ENCODE peak calls at places on chromosomes 2 and 18, in nine cellular contexts. N is CD8-positive, alpha-beta T cell; Z is small intestine; X is adipocyte; V is breast epithelium; J is right cardiac atrium; Y is thyroid gland; Q is ovary; I is MM.1S. R is an unnamed sample. For H3K9me3, the result is how much of the 10 kb centered on the place peaks cover.

GRCh38 chr2:69104281-69104680 is 91.3 kb downstream of the ANTXR1 start:
- DNase-seq in Q (peak), Y (no peak), N (no peak), Z (no peak), X (no peak), I (no peak), J (peak), V (no peak), R (no peak)

GRCh38 chr18:7844418-7844817 is 277.3 kb downstream of the PTPRM start:
- DNase-seq in N (no peak), X (no peak), V (no peak), Q (no peak), J (no peak), Y (no peak), I (no peak), Z (no peak), R (no peak)

GRCh38 chr2:85524567-85524923 is 14.4 kb upstream of the MAT2A start:
- DNase-seq in I (no peak), Z (no peak), V (no peak), Y (no peak), N (no peak), J (no peak), X (no peak), Q (no peak), R (no peak)

GRCh38 chr2:195674491-195675226 is 17.6 kb downstream of the SLC39A10 start:
- DNase-seq in Z (no peak), N (no peak), Q (no peak), V (no peak), X (peak), J (no peak), Y (no peak), I (no peak), R (no peak)

GRCh38 chr2:152354069-152354755 is 19.2 kb downstream of the FMNL2 start:
- DNase-seq in I (peak), X (peak), Z (no peak), J (no peak), N (no peak), Y (no peak), Q (no peak), V (no peak), R (no peak)

GRCh38 chr2:230939691-230940475 is 14.8 kb upstream of the GPR55 start:
- DNase-seq in J (no peak), Z (no peak), Y (no peak), Q (no peak), V (peak), X (no peak), N (no peak), I (no peak), R (no peak)

GRCh38 chr18:10239138-10239537 is 215.3 kb upstream of the APCDD1 start:
- DNase-seq in V (peak), Q (peak), Z (no peak), J (peak), N (no peak), X (peak), I (no peak), Y (peak), R (no peak)

GRCh38 chr2:29317801-29318485 is 202.7 kb downstream of the CLIP4 start:
- DNase-seq in Q (no peak), Z (no peak), X (peak), Y (peak), J (no peak), V (no peak), N (no peak), I (no peak), R (no peak)

GRCh38 chr2:233940376-233941276 is 23.5 kb downstream of the TRPM8 start:
- DNase-seq in J (no peak), Q (no peak), Y (no peak), N (no peak), V (no peak), X (no peak), Z (peak), I (peak), R (no peak)

GRCh38 chr2:231780123-231780908 is 766 bp downstream of the PDE6D start:
- DNase-seq in N (no peak), Q (no peak), X (peak), V (no peak), Y (no peak), Z (peak), I (no peak), J (peak), R (no peak)

GRCh38 chr18:25180974-25181373 is 171.0 kb downstream of the ZNF521 start:
- DNase-seq in V (no peak), Q (no peak), J (peak), N (no peak), Y (no peak), I (no peak), X (no peak), Z (no peak), R (no peak)

GRCh38 chr2:101884423-101884822 is 107.3 kb upstream of the IL1R2 start:
- DNase-seq in X (no peak), Q (no peak), N (no peak), V (no peak), J (no peak), Y (peak), Z (no peak), I (no peak), R (no peak)

GRCh38 chr18:69400976-69401474 is 337 bp downstream of the DOK6 start:
- DNase-seq in J (peak), I (no peak), Q (peak), V (no peak), Y (peak), N (no peak), X (no peak), Z (no peak), R (no peak)

GRCh38 chr18:53416985-53417384 is 807.5 kb downstream of the MBD2 start:
- DNase-seq in I (no peak), Z (no peak), N (no peak), Q (no peak), V (no peak), X (peak), Y (no peak), J (no peak), R (no peak)

DNA sequence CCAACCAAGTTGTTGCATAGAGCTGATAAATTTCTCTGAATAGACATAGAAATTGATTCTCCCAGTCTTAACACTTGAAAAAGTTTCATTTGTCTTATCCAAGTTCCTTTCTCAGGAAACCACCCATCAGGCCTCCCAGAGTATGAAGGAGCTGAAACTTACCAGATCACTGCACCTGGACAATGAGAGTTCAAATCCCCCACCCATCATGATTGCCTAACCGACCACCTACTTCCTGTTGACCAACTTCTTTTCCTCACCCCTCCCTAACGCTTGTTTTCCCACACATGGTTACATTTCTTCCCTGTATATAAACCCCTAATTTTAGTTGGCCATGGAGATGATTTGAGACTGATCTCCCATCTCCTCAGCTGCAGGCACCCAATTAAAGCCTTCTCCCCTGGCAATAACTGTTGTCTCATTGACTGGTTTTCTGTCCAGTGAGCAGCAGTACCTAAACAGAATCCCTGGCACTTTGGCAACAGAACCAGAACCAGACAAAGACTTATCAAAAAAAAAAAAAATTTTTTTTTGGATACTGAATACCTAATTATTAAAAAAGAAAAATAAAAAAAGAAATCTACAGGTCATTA is 103.0 kb downstream of the SPIRE1 start:
- DNase-seq in X (no peak), V (no peak), J (no peak), Z (no peak), N (no peak), Y (no peak), I (no peak), Q (no peak), R (no peak)
- H3K9me3 ChIP-seq in X (under half), V (under half), J (under half), Z (under half), N (under half), Y (under half), I (under half), Q (under half), R (under half)

GRCh38 chr18:66079401-66079800 is 328.6 kb downstream of the CDH7 start:
- DNase-seq in J (no peak), Z (no peak), N (no peak), Y (no peak), X (no peak), V (no peak), Q (no peak), I (no peak), R (no peak)

DNA sequence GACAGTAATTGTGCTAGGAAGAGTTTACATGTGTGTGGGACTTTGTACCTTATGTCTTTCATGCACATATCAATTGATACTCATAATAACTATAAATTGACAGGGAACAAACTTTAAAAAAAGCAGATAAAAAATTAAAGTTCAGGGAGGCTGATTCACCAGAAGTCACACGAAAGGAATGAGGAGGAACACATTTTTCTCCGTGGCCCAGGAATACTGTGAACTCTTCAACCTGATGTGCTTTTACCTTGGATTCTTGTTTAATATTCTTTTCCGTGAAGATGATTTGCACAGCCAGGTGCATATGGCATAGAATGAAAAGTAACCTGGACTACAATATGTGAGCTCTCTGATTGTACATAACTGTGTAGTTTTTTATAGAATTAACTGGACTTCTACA is 326.3 kb downstream of the CDH7 start:
- DNase-seq in I (no peak), Q (no peak), V (no peak), J (no peak), N (no peak), Z (no peak), X (no peak), Y (no peak), R (no peak)
- H3K9me3 ChIP-seq in I (under half), Q (under half), V (under half), J (under half), N (under half), Z (under half), X (under half), Y (under half), R (under half)

DNA sequence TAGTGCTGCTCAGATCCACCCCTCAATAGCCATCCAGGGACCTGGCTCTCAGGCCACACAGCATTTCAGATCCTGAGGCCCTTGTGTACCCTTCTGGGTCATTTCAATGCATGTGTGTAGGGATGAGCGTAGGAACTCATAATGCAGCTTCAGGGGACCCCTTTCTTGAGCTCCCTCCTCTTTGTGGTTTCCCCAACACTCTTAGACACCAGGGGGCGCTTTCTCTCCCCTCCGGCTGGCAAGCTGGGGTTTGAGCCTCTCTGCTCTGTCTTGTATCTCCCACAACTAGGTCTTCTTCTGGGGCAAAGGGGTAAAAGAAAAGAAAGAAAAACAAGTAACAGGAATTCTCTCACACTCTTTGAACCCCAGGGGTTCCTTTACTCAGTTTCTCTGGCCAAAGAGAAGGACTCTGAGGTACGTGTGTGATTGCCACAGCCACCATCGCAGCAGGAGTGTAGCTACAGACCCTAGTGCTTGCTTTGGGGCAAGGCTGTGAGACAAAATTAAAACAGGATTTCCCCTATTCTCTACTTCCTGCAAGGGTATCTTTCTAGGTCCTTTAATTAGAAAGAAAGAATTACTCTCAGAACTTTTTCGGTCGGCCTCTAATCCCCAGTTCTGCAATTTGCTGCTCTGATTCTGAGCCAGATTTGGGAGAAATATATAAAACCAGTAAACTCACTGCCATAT is 38.0 kb downstream of the CABYR start:
- DNase-seq in Y (peak), N (peak), Z (peak), I (peak), X (peak), Q (peak), V (no peak), J (peak), R (no peak)
- H3K9me3 ChIP-seq in Y (under half), N (under half), Z (under half), I (under half), X (under half), Q (under half), V (under half), J (under half), R (under half)

GRCh38 chr2:63300835-63301234 is 250.2 kb downstream of the OTX1 start:
- DNase-seq in V (no peak), Y (no peak), Z (no peak), Q (no peak), J (no peak), I (peak), N (no peak), X (no peak), R (no peak)

DNA sequence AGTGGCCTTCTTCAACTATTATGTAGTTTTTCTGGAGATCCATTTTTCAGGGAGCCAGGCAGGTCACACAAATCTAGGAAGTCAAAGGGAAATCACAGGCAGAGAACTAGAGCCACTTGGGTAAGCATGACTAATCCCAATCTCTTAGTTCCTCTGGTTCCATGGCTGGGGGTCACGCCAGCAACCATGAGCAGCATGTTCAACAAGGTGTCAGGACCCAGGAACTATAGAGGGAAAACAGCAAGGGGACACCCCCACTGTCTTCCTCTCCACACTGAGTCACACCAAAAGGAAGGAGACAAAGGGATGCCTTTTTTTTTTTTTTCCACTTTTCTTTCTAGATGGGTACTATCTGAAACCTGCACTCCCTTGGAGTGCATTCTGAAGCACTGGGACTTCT is 250.9 kb downstream of the OTX1 start:
- DNase-seq in X (no peak), Z (no peak), J (no peak), I (no peak), Q (no peak), N (no peak), Y (no peak), V (no peak), R (no peak)
- H3K9me3 ChIP-seq in X (under half), Z (under half), J (under half), I (under half), Q (under half), N (under half), Y (under half), V (half or more), R (under half)

R was measured in T-helper 17 cell.